ENCODE peak calls at places on chromosomes 4 and X, in six cellular contexts. One of them, this sample, is unnamed.

GRCh38 chr4:83115000-83115399 is 471 bp upstream of the PLAC8 start:
- DNase-seq in HFF-Myc: no peak
- DNase-seq in sigmoid colon: no peak
- DNase-seq in CD4-positive, alpha-beta T cell: no peak
- DNase-seq in GM12891: no peak
- DNase-seq in germinal center: no peak
- DNase-seq in this sample: no peak

GRCh38 chrX:73930300-73930699 is 367.3 kb downstream of the CHIC1 start:
- DNase-seq in sigmoid colon: no peak
- DNase-seq in HFF-Myc: no peak
- DNase-seq in GM12891: no peak
- DNase-seq in germinal center: no peak
- DNase-seq in CD4-positive, alpha-beta T cell: no peak
- DNase-seq in this sample: no peak

GRCh38 chr4:183610613-183611012 is 48.4 kb downstream of the RWDD4 start:
- DNase-seq in HFF-Myc: no peak
- DNase-seq in GM12891: no peak
- DNase-seq in germinal center: no peak
- DNase-seq in CD4-positive, alpha-beta T cell: no peak
- DNase-seq in sigmoid colon: no peak
- DNase-seq in this sample: no peak

GRCh38 chr4:123453006-123453685 is 56.6 kb downstream of the SPRY1 start:
- DNase-seq in CD4-positive, alpha-beta T cell: no peak
- DNase-seq in HFF-Myc: no peak
- DNase-seq in sigmoid colon: no peak
- DNase-seq in GM12891: no peak
- DNase-seq in germinal center: no peak
- DNase-seq in this sample: no peak

GRCh38 chr4:99462875-99463464 is 27.8 kb upstream of the ADH7 start:
- DNase-seq in germinal center: peak; percentile 46
- DNase-seq in CD4-positive, alpha-beta T cell: peak; percentile 17
- DNase-seq in HFF-Myc: peak; percentile 44
- DNase-seq in sigmoid colon: peak; percentile 80
- DNase-seq in GM12891: peak; percentile 27
- DNase-seq in this sample: peak; percentile 31

GRCh38 chrX:112832481-112833095 is 8.0 kb downstream of the AMOT start:
- DNase-seq in CD4-positive, alpha-beta T cell: no peak
- DNase-seq in germinal center: no peak
- DNase-seq in sigmoid colon: no peak
- DNase-seq in GM12891: no peak
- DNase-seq in HFF-Myc: no peak
- DNase-seq in this sample: no peak

GRCh38 chrX:7515681-7516413 is 327.1 kb upstream of the VCX start:
- DNase-seq in HFF-Myc: no peak
- DNase-seq in sigmoid colon: no peak
- DNase-seq in germinal center: no peak
- DNase-seq in CD4-positive, alpha-beta T cell: no peak
- DNase-seq in GM12891: no peak
- DNase-seq in this sample: no peak

GRCh38 chr4:7326306-7326692 is 108.4 kb downstream of the PSAPL1 start:
- DNase-seq in GM12891: no peak
- DNase-seq in sigmoid colon: no peak
- DNase-seq in germinal center: no peak
- DNase-seq in CD4-positive, alpha-beta T cell: no peak
- DNase-seq in HFF-Myc: no peak
- DNase-seq in this sample: no peak

GRCh38 chr4:109432676-109433075 is 939 bp upstream of the SEC24B start:
- DNase-seq in HFF-Myc: no peak
- DNase-seq in germinal center: no peak
- DNase-seq in sigmoid colon: no peak
- DNase-seq in CD4-positive, alpha-beta T cell: no peak
- DNase-seq in GM12891: no peak
- DNase-seq in this sample: no peak

GRCh38 chr4:10006604-10007435 is 14.5 kb downstream of the SLC2A9 start:
- DNase-seq in CD4-positive, alpha-beta T cell: no peak
- DNase-seq in germinal center: no peak
- DNase-seq in HFF-Myc: no peak
- DNase-seq in GM12891: no peak
- DNase-seq in sigmoid colon: no peak
- DNase-seq in this sample: no peak

GRCh38 chr4:111618908-111619307 is 526.3 kb upstream of the FAM241A start:
- DNase-seq in HFF-Myc: no peak
- DNase-seq in CD4-positive, alpha-beta T cell: no peak
- DNase-seq in GM12891: no peak
- DNase-seq in germinal center: no peak
- DNase-seq in sigmoid colon: no peak
- DNase-seq in this sample: no peak

GRCh38 chr4:144574004-144574403 is 72.0 kb upstream of the HHIP start:
- DNase-seq in germinal center: peak; percentile 6
- DNase-seq in GM12891: no peak
- DNase-seq in sigmoid colon: no peak
- DNase-seq in HFF-Myc: no peak
- DNase-seq in CD4-positive, alpha-beta T cell: no peak
- DNase-seq in this sample: no peak

GRCh38 chrX:78945186-78945912 is at the start of gene P2RY10:
- DNase-seq in germinal center: no peak
- DNase-seq in HFF-Myc: no peak
- DNase-seq in sigmoid colon: no peak
- DNase-seq in GM12891: no peak
- DNase-seq in CD4-positive, alpha-beta T cell: peak; percentile 25
- DNase-seq in this sample: no peak